ENCODE peak calls at places on chromosomes 12 and 14, in eight cellular contexts. One of them, this sample, is unnamed.

GRCh38 chr12:2860170-2860569 is 3.3 kb upstream of the TEX52 start:
- DNase-seq in activated T-cell treated with anti-CD3 and anti-CD28 coated beads for 48 hours: no peak
- DNase-seq in bronchial epithelial cell: no peak
- DNase-seq in GM18507: no peak
- DNase-seq in CD8-positive, alpha-beta memory T cell: no peak
- DNase-seq in caudate nucleus: no peak
- DNase-seq in neural progenitor cell: no peak
- DNase-seq in ELF-1: no peak
- DNase-seq in this sample: no peak

GRCh38 chr14:103273847-103274615 is 60.0 kb upstream of the EIF5 start:
- DNase-seq in activated T-cell treated with anti-CD3 and anti-CD28 coated beads for 48 hours: no peak
- DNase-seq in bronchial epithelial cell: no peak
- DNase-seq in GM18507: no peak
- DNase-seq in CD8-positive, alpha-beta memory T cell: no peak
- DNase-seq in caudate nucleus: no peak
- DNase-seq in neural progenitor cell: no peak
- DNase-seq in ELF-1: no peak
- DNase-seq in this sample: no peak

GRCh38 chr14:73953731-73954130 is 3.6 kb downstream of the COQ6 start:
- DNase-seq in activated T-cell treated with anti-CD3 and anti-CD28 coated beads for 48 hours: no peak
- DNase-seq in bronchial epithelial cell: no peak
- DNase-seq in GM18507: no peak
- DNase-seq in CD8-positive, alpha-beta memory T cell: no peak
- DNase-seq in caudate nucleus: no peak
- DNase-seq in neural progenitor cell: no peak
- DNase-seq in ELF-1: no peak
- DNase-seq in this sample: no peak

GRCh38 chr12:121921106-121921505 is 2.7 kb downstream of the CFAP251 start:
- DNase-seq in activated T-cell treated with anti-CD3 and anti-CD28 coated beads for 48 hours: no peak
- DNase-seq in bronchial epithelial cell: no peak
- DNase-seq in GM18507: no peak
- DNase-seq in CD8-positive, alpha-beta memory T cell: no peak
- DNase-seq in caudate nucleus: no peak
- DNase-seq in neural progenitor cell: no peak
- DNase-seq in ELF-1: no peak
- DNase-seq in this sample: no peak

GRCh38 chr14:60651051-60651935 is 2.0 kb upstream of the SIX1 start:
- DNase-seq in activated T-cell treated with anti-CD3 and anti-CD28 coated beads for 48 hours: no peak
- DNase-seq in bronchial epithelial cell: no peak
- DNase-seq in GM18507: no peak
- DNase-seq in CD8-positive, alpha-beta memory T cell: no peak
- DNase-seq in caudate nucleus: no peak
- DNase-seq in neural progenitor cell: peak; percentile 63
- DNase-seq in ELF-1: peak; percentile 26
- DNase-seq in this sample: no peak

GRCh38 chr12:113271853-113272561 is 50.7 kb downstream of the TPCN1 start:
- DNase-seq in activated T-cell treated with anti-CD3 and anti-CD28 coated beads for 48 hours: peak; percentile 13
- DNase-seq in bronchial epithelial cell: peak; percentile 71
- DNase-seq in GM18507: no peak
- DNase-seq in CD8-positive, alpha-beta memory T cell: no peak
- DNase-seq in caudate nucleus: peak; percentile 44
- DNase-seq in neural progenitor cell: no peak
- DNase-seq in ELF-1: peak; percentile 47
- DNase-seq in this sample: peak; percentile 15

GRCh38 chr14:61511558-61511924 is 183.8 kb upstream of the HIF1A start:
- DNase-seq in activated T-cell treated with anti-CD3 and anti-CD28 coated beads for 48 hours: peak; percentile 57
- DNase-seq in bronchial epithelial cell: peak; percentile 48
- DNase-seq in GM18507: no peak
- DNase-seq in CD8-positive, alpha-beta memory T cell: peak; percentile 39
- DNase-seq in caudate nucleus: peak; percentile 48
- DNase-seq in neural progenitor cell: no peak
- DNase-seq in ELF-1: no peak
- DNase-seq in this sample: no peak

GRCh38 chr14:91891721-91892220 is 24.4 kb upstream of the TC2N start:
- DNase-seq in activated T-cell treated with anti-CD3 and anti-CD28 coated beads for 48 hours: no peak
- DNase-seq in bronchial epithelial cell: no peak
- DNase-seq in GM18507: no peak
- DNase-seq in CD8-positive, alpha-beta memory T cell: no peak
- DNase-seq in caudate nucleus: peak; percentile 62
- DNase-seq in neural progenitor cell: no peak
- DNase-seq in ELF-1: no peak
- DNase-seq in this sample: peak; percentile 66

GRCh38 chr14:19729763-19730162 is 13.6 kb upstream of the OR4Q3 start:
- DNase-seq in activated T-cell treated with anti-CD3 and anti-CD28 coated beads for 48 hours: no peak
- DNase-seq in bronchial epithelial cell: no peak
- DNase-seq in GM18507: no peak
- DNase-seq in CD8-positive, alpha-beta memory T cell: no peak
- DNase-seq in caudate nucleus: no peak
- DNase-seq in neural progenitor cell: no peak
- DNase-seq in ELF-1: no peak
- DNase-seq in this sample: no peak

GRCh38 chr14:72998252-72998903 is 28.5 kb downstream of the ZFYVE1 start:
- DNase-seq in activated T-cell treated with anti-CD3 and anti-CD28 coated beads for 48 hours: no peak
- DNase-seq in bronchial epithelial cell: no peak
- DNase-seq in GM18507: no peak
- DNase-seq in CD8-positive, alpha-beta memory T cell: no peak
- DNase-seq in caudate nucleus: no peak
- DNase-seq in neural progenitor cell: no peak
- DNase-seq in ELF-1: no peak
- DNase-seq in this sample: no peak

GRCh38 chr12:31491819-31492598 is 98.9 kb downstream of the DENND5B start:
- DNase-seq in activated T-cell treated with anti-CD3 and anti-CD28 coated beads for 48 hours: no peak
- DNase-seq in bronchial epithelial cell: peak; percentile 91
- DNase-seq in GM18507: no peak
- DNase-seq in CD8-positive, alpha-beta memory T cell: no peak
- DNase-seq in caudate nucleus: no peak
- DNase-seq in neural progenitor cell: no peak
- DNase-seq in ELF-1: no peak
- DNase-seq in this sample: no peak

GRCh38 chr12:6313326-6313940 is 3.0 kb downstream of the PLEKHG6 start:
- DNase-seq in activated T-cell treated with anti-CD3 and anti-CD28 coated beads for 48 hours: no peak
- DNase-seq in bronchial epithelial cell: peak; percentile 60
- DNase-seq in GM18507: no peak
- DNase-seq in CD8-positive, alpha-beta memory T cell: no peak
- DNase-seq in caudate nucleus: no peak
- DNase-seq in neural progenitor cell: no peak
- DNase-seq in ELF-1: no peak
- DNase-seq in this sample: no peak

GRCh38 chr12:118164798-118165486 is 29.0 kb downstream of the PEBP1 start:
- DNase-seq in activated T-cell treated with anti-CD3 and anti-CD28 coated beads for 48 hours: no peak
- DNase-seq in bronchial epithelial cell: peak; percentile 31
- DNase-seq in GM18507: no peak
- DNase-seq in CD8-positive, alpha-beta memory T cell: no peak
- DNase-seq in caudate nucleus: no peak
- DNase-seq in neural progenitor cell: peak; percentile 67
- DNase-seq in ELF-1: peak; percentile 66
- DNase-seq in this sample: no peak